ENCODE peak calls at places on chromosomes 1 and 21, in six cellular contexts. N, O, M, C, H and S are unnamed samples.
A peak's percentile ranks its signal among the peaks of the same experiment; 100 is the strongest.

GRCh38 chr21:33898546-33898945 is 17.1 kb downstream of the ATP5PO start:
- DNase-seq in N (no peak), O (no peak), M (no peak), C (no peak), H (no peak), S (no peak)

GRCh38 chr1:51421961-51422360 is 91.6 kb upstream of the TTC39A start:
- DNase-seq in N (no peak), O (peak; percentile 33), M (no peak), C (no peak), H (no peak), S (no peak)

GRCh38 chr1:13836136-13836535 is 136.1 kb downstream of the PRDM2 start:
- DNase-seq in N (no peak), O (no peak), M (no peak), C (no peak), H (no peak), S (no peak)

GRCh38 chr1:210233495-210234253 is 1.1 kb downstream of the SERTAD4 start:
- DNase-seq in N (peak; percentile 59), O (no peak), M (no peak), C (peak; percentile 88), H (peak; percentile 76), S (peak; percentile 54)

GRCh38 chr1:84020151-84020550 is 21.2 kb upstream of the TTLL7 start:
- DNase-seq in N (no peak), O (no peak), M (no peak), C (no peak), H (no peak), S (no peak)

GRCh38 chr1:174713796-174714195 is 266.0 kb downstream of the GPR52 start:
- DNase-seq in N (no peak), O (peak; percentile 68), M (no peak), C (no peak), H (no peak), S (no peak)

GRCh38 chr1:227770812-227771211 is 35.6 kb downstream of the SNAP47 start:
- DNase-seq in N (no peak), O (no peak), M (no peak), C (no peak), H (no peak), S (no peak)

GRCh38 chr1:23194119-23194984 is 22.9 kb downstream of the HTR1D start:
- DNase-seq in N (no peak), O (no peak), M (no peak), C (no peak), H (no peak), S (no peak)

GRCh38 chr1:87872189-87872588 is 543.5 kb downstream of the LMO4 start:
- DNase-seq in N (no peak), O (no peak), M (no peak), C (no peak), H (no peak), S (no peak)

GRCh38 chr1:157170677-157171515 is 32.7 kb upstream of the ETV3 start:
- DNase-seq in N (peak; percentile 60), O (peak; percentile 12), M (no peak), C (peak; percentile 55), H (no peak), S (peak; percentile 59)

GRCh38 chr21:42248783-42249597 is 30.1 kb downstream of the ABCG1 start:
- DNase-seq in N (no peak), O (no peak), M (no peak), C (no peak), H (no peak), S (no peak)

GRCh38 chr1:206967096-206967851 is 3.0 kb downstream of the FCAMR start:
- DNase-seq in N (no peak), O (no peak), M (no peak), C (no peak), H (no peak), S (no peak)

GRCh38 chr1:27504588-27505419 is 14.8 kb upstream of the WASF2 start:
- DNase-seq in N (peak; percentile 49), O (peak; percentile 92), M (peak; percentile 78), C (peak; percentile 83), H (peak; percentile 91), S (peak; percentile 54)

GRCh38 chr1:19734472-19734999 is 65.2 kb downstream of the TMCO4 start:
- DNase-seq in N (no peak), O (no peak), M (no peak), C (no peak), H (peak; percentile 74), S (no peak)

GRCh38 chr1:59020151-59020997 is 236.5 kb upstream of the JUN start:
- DNase-seq in N (peak; percentile 56), O (no peak), M (no peak), C (no peak), H (peak; percentile 84), S (peak; percentile 68)

GRCh38 chr1:1014896-1015681 is 1.8 kb downstream of the ISG15 start:
- DNase-seq in N (no peak), O (no peak), M (no peak), C (peak; percentile 75), H (no peak), S (peak; percentile 19)
- TF ChIP-seq POLR2AphosphoS5 in N (no peak), O (no peak), M (no peak), C (no peak), H (no peak), S (no peak)

GRCh38 chr1:44029911-44030605 is 1.2 kb downstream of the SLC6A9 start:
- DNase-seq in N (peak; percentile 93), O (peak; percentile 65), M (peak; percentile 91), C (peak; percentile 98), H (peak; percentile 95), S (peak; percentile 95)
- TF ChIP-seq EP300 in N (no peak), O (peak; percentile 56), M (no peak), C (no peak), H (no peak), S (peak; percentile 2)

GRCh38 chr1:33764149-33764548 is 99.7 kb upstream of the HMGB4 start:
- DNase-seq in N (no peak), O (no peak), M (no peak), C (no peak), H (no peak), S (no peak)

GRCh38 chr1:33763406-33763805 is 100.5 kb upstream of the HMGB4 start:
- DNase-seq in N (no peak), O (no peak), M (no peak), C (no peak), H (no peak), S (no peak)

GRCh38 chr1:33768106-33768505 is 95.8 kb upstream of the HMGB4 start:
- DNase-seq in N (no peak), O (no peak), M (no peak), C (no peak), H (no peak), S (no peak)

GRCh38 chr1:33762962-33763361 is 100.9 kb upstream of the HMGB4 start:
- DNase-seq in N (no peak), O (no peak), M (no peak), C (no peak), H (no peak), S (no peak)

GRCh38 chr1:33768821-33769220 is 95.1 kb upstream of the HMGB4 start:
- DNase-seq in N (no peak), O (no peak), M (no peak), C (no peak), H (no peak), S (no peak)
- H3K27ac ChIP-seq in N (no peak overlapping the region), O (no peak overlapping the region), M (no peak overlapping the region), C (no peak overlapping the region), H (no peak overlapping the region), S (no peak overlapping the region)

DNA sequence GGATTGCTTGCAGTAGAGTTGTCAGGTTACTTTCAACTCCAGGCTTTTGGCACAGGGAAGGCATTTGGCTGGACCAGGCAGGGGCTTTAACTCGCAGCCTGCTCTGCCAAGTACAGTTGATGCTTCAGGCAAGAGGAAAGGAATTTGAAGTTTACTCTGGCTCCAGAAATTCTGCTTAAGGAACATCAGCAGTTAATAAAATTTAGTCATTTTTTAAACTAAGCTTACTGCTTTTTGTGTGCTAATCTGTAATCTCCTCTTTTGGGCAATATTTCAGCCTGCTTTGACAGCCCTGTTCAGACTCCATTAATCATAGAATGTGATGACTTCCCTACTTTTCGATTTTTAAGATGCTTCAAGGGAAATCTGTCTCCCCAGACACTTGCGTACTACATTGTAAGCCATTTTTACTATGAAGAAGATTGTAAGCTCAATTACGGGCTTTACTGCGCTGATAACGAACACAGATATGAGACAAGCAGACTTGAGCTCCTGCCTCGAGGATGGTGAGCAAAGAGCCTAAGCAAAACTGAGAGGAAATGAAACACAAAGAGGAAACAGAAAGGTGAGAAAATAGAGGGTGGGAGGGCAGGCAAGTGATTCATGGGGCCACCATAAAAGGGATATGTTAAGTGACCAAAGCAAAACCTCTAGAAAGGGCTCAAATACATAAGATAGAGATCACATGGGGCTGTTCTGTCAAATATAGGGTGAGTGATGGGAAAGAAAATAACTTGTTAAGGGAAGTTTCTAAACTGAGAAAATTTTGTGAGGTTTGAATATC is 76.6 kb upstream of the VAV3 start:
- DNase-seq in N (no peak), O (no peak), M (no peak), C (no peak), H (no peak), S (no peak)
- TF ChIP-seq POLR2AphosphoS5 in N (no peak), O (no peak), M (no peak), C (no peak), H (no peak), S (no peak)

DNA sequence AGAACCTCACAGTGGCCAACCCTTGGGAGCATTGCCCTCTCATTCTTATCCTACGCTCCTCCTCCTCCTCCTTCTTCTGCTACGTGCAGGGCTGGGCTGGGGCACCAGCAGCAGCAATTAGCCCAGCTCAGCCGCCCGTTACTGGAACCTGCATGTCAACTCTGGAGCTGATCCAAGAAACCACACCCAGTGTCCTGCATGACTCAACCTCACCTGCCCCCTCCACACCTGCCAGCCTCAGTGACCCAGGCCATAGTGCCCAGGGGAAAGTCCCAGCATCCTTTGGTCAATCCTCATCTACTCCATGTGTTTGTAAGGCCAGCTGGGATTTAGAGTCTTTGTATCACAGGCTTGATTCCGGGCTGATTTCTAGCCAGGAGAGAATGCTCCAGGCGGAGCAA is 12.6 kb downstream of the ELF3 start:
- DNase-seq in N (peak; percentile 94), O (no peak), M (no peak), C (no peak), H (no peak), S (peak; percentile 93)
- TF ChIP-seq EP300 in N (no peak), O (peak; percentile 15), M (no peak), C (peak; percentile 31), H (no peak), S (peak; percentile 88)

GRCh38 chr1:16440480-16441311 is at the start of gene NECAP2:
- DNase-seq in N (peak; percentile 93), O (peak; percentile 84), M (peak; percentile 95), C (peak; percentile 96), H (peak; percentile 95), S (peak; percentile 95)

GRCh38 chr1:16438516-16438915 is 1.3 kb upstream of the SPATA21 start:
- DNase-seq in N (no peak), O (no peak), M (no peak), C (no peak), H (no peak), S (no peak)

GRCh38 chr1:16442273-16442672 is 1.7 kb downstream of the NECAP2 start:
- DNase-seq in N (no peak), O (no peak), M (no peak), C (no peak), H (no peak), S (no peak)

GRCh38 chr1:16441312-16441641 is 753 bp downstream of the NECAP2 start:
- DNase-seq in N (no peak), O (no peak), M (no peak), C (no peak), H (no peak), S (no peak)

GRCh38 chr1:16440150-16440479 is 409 bp upstream of the NECAP2 start:
- DNase-seq in N (no peak), O (peak; percentile 33), M (no peak), C (no peak), H (no peak), S (no peak)
- H3K27ac ChIP-seq in N (peak overlapping the region; percentile 85), O (peak overlapping the region; percentile 53), M (no peak overlapping the region), C (peak overlapping the region; percentile 93), H (peak overlapping the region; percentile 77), S (peak overlapping the region; percentile 85)

GRCh38 chr1:12142891-12143630 is 23.7 kb upstream of the TNFRSF1B start:
- DNase-seq in N (no peak), O (no peak), M (no peak), C (peak; percentile 52), H (peak; percentile 78), S (no peak)
- TF ChIP-seq POLR2AphosphoS5 in N (no peak), O (no peak), M (no peak), C (no peak), H (no peak), S (no peak)